ENCODE peak calls at places on chromosomes 5 and 9, in ten cellular contexts. One of them, this sample, is unnamed.

GRCh38 chr9:131530546-131530929 is 525 bp downstream of the UCK1 start:
- DNase-seq in astrocyte: no peak
- DNase-seq in astrocyte of the spinal cord: no peak
- DNase-seq in AG09319: no peak
- DNase-seq in GM12865: peak
- DNase-seq in mucosa of descending colon: no peak
- DNase-seq in GM13977: peak
- DNase-seq in upper lobe of right lung: peak
- DNase-seq in transverse colon: peak
- DNase-seq in IMR-90: peak
- DNase-seq in this sample: no peak

GRCh38 chr5:52748590-52748989 is 39.1 kb upstream of the ITGA1 start:
- DNase-seq in astrocyte: no peak
- DNase-seq in astrocyte of the spinal cord: no peak
- DNase-seq in AG09319: no peak
- DNase-seq in GM12865: no peak
- DNase-seq in mucosa of descending colon: no peak
- DNase-seq in GM13977: no peak
- DNase-seq in upper lobe of right lung: no peak
- DNase-seq in transverse colon: no peak
- DNase-seq in IMR-90: no peak
- DNase-seq in this sample: no peak

GRCh38 chr9:12776775-12777055 is 1.9 kb downstream of the LURAP1L start:
- DNase-seq in astrocyte: peak
- DNase-seq in astrocyte of the spinal cord: no peak
- DNase-seq in AG09319: no peak
- DNase-seq in GM12865: no peak
- DNase-seq in mucosa of descending colon: no peak
- DNase-seq in GM13977: no peak
- DNase-seq in upper lobe of right lung: no peak
- DNase-seq in transverse colon: no peak
- DNase-seq in IMR-90: peak
- DNase-seq in this sample: no peak

GRCh38 chr5:103037673-103038455 is 82.1 kb downstream of the GIN1 start:
- DNase-seq in astrocyte: no peak
- DNase-seq in astrocyte of the spinal cord: no peak
- DNase-seq in AG09319: no peak
- DNase-seq in GM12865: no peak
- DNase-seq in mucosa of descending colon: no peak
- DNase-seq in GM13977: no peak
- DNase-seq in upper lobe of right lung: no peak
- DNase-seq in transverse colon: no peak
- DNase-seq in IMR-90: peak
- DNase-seq in this sample: no peak

GRCh38 chr5:64653776-64654175 is 36.5 kb upstream of the SHISAL2B start:
- DNase-seq in astrocyte: no peak
- DNase-seq in astrocyte of the spinal cord: no peak
- DNase-seq in AG09319: no peak
- DNase-seq in GM12865: no peak
- DNase-seq in mucosa of descending colon: no peak
- DNase-seq in GM13977: no peak
- DNase-seq in upper lobe of right lung: no peak
- DNase-seq in transverse colon: no peak
- DNase-seq in IMR-90: peak
- DNase-seq in this sample: no peak

GRCh38 chr5:31638286-31638685 is 645 bp upstream of the PDZD2 start:
- DNase-seq in astrocyte: no peak
- DNase-seq in astrocyte of the spinal cord: no peak
- DNase-seq in AG09319: no peak
- DNase-seq in GM12865: no peak
- DNase-seq in mucosa of descending colon: no peak
- DNase-seq in GM13977: no peak
- DNase-seq in upper lobe of right lung: peak
- DNase-seq in transverse colon: no peak
- DNase-seq in IMR-90: no peak
- DNase-seq in this sample: no peak

GRCh38 chr5:120053841-120054240 is 410.3 kb upstream of the PRR16 start:
- DNase-seq in astrocyte: no peak
- DNase-seq in astrocyte of the spinal cord: no peak
- DNase-seq in AG09319: no peak
- DNase-seq in GM12865: no peak
- DNase-seq in mucosa of descending colon: no peak
- DNase-seq in GM13977: no peak
- DNase-seq in upper lobe of right lung: no peak
- DNase-seq in transverse colon: no peak
- DNase-seq in IMR-90: no peak
- DNase-seq in this sample: no peak

GRCh38 chr9:98869078-98869745 is 61.7 kb downstream of the GALNT12 start:
- DNase-seq in astrocyte: peak
- DNase-seq in astrocyte of the spinal cord: no peak
- DNase-seq in AG09319: no peak
- DNase-seq in GM12865: no peak
- DNase-seq in mucosa of descending colon: no peak
- DNase-seq in GM13977: no peak
- DNase-seq in upper lobe of right lung: no peak
- DNase-seq in transverse colon: no peak
- DNase-seq in IMR-90: no peak
- DNase-seq in this sample: no peak

GRCh38 chr9:112971415-112971814 is 40.6 kb downstream of the ZNF883 start:
- DNase-seq in astrocyte: no peak
- DNase-seq in astrocyte of the spinal cord: peak
- DNase-seq in AG09319: no peak
- DNase-seq in GM12865: peak
- DNase-seq in mucosa of descending colon: no peak
- DNase-seq in GM13977: no peak
- DNase-seq in upper lobe of right lung: no peak
- DNase-seq in transverse colon: peak
- DNase-seq in IMR-90: peak
- DNase-seq in this sample: no peak

GRCh38 chr5:104347119-104347708 is 784.6 kb upstream of the NUDT12 start:
- DNase-seq in astrocyte: peak
- DNase-seq in astrocyte of the spinal cord: peak
- DNase-seq in AG09319: no peak
- DNase-seq in GM12865: peak
- DNase-seq in mucosa of descending colon: no peak
- DNase-seq in GM13977: no peak
- DNase-seq in upper lobe of right lung: no peak
- DNase-seq in transverse colon: no peak
- DNase-seq in IMR-90: peak
- DNase-seq in this sample: no peak

GRCh38 chr9:121720992-121721350 is 69.5 kb downstream of the DAB2IP start:
- DNase-seq in astrocyte: no peak
- DNase-seq in astrocyte of the spinal cord: no peak
- DNase-seq in AG09319: no peak
- DNase-seq in GM12865: no peak
- DNase-seq in mucosa of descending colon: no peak
- DNase-seq in GM13977: no peak
- DNase-seq in upper lobe of right lung: no peak
- DNase-seq in transverse colon: no peak
- DNase-seq in IMR-90: no peak
- DNase-seq in this sample: no peak

GRCh38 chr9:23590601-23591000 is 235.4 kb downstream of the ELAVL2 start:
- DNase-seq in astrocyte: no peak
- DNase-seq in astrocyte of the spinal cord: peak
- DNase-seq in AG09319: no peak
- DNase-seq in GM12865: no peak
- DNase-seq in mucosa of descending colon: no peak
- DNase-seq in GM13977: no peak
- DNase-seq in upper lobe of right lung: no peak
- DNase-seq in transverse colon: no peak
- DNase-seq in IMR-90: no peak
- DNase-seq in this sample: no peak

GRCh38 chr5:179747815-179748214 is 15.2 kb downstream of the MAML1 start:
- DNase-seq in astrocyte: no peak
- DNase-seq in astrocyte of the spinal cord: no peak
- DNase-seq in AG09319: no peak
- DNase-seq in GM12865: no peak
- DNase-seq in mucosa of descending colon: no peak
- DNase-seq in GM13977: no peak
- DNase-seq in upper lobe of right lung: no peak
- DNase-seq in transverse colon: no peak
- DNase-seq in IMR-90: peak
- DNase-seq in this sample: no peak

GRCh38 chr9:3136999-3137675 is 293.2 kb upstream of the PUM3 start:
- DNase-seq in astrocyte: no peak
- DNase-seq in astrocyte of the spinal cord: no peak
- DNase-seq in AG09319: peak
- DNase-seq in GM12865: no peak
- DNase-seq in mucosa of descending colon: no peak
- DNase-seq in GM13977: no peak
- DNase-seq in upper lobe of right lung: no peak
- DNase-seq in transverse colon: no peak
- DNase-seq in IMR-90: no peak
- DNase-seq in this sample: no peak

GRCh38 chr9:131588396-131588795 is 43.1 kb downstream of the PRRT1B start:
- DNase-seq in astrocyte: no peak
- DNase-seq in astrocyte of the spinal cord: no peak
- DNase-seq in AG09319: no peak
- DNase-seq in GM12865: no peak
- DNase-seq in mucosa of descending colon: no peak
- DNase-seq in GM13977: no peak
- DNase-seq in upper lobe of right lung: no peak
- DNase-seq in transverse colon: no peak
- DNase-seq in IMR-90: no peak
- DNase-seq in this sample: no peak

DNA sequence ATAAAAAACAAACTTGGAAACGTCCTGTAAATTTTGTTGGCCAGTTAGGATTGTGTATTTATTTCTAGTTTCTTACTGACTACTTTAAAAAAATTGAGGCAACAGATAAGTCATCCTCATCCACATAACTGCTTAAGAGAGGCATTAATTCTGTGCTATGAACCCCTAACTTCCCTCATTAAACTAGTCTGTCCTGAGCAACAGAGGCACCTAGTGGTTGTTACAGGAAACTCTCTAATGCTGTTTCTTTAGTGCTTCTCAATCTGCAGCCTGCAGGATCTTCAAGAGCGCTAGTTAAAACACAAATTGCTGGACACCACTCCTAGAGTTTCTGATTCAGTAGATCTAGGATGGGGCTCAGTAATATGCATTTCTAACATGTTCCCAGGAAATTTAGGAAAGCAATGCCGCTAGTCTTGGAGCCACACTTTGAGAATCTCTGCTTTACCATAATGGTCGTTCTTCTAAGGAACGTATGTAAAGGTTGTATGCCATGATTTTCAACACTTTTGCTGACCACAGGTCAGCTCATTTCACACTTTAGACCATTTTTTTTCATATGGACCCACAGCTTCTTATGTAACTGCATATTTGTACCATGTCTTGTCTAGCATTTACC is 410.1 kb upstream of the SMARCA2 start:
- DNase-seq in astrocyte: no peak
- DNase-seq in astrocyte of the spinal cord: no peak
- DNase-seq in AG09319: no peak
- DNase-seq in GM12865: peak
- DNase-seq in mucosa of descending colon: no peak
- DNase-seq in GM13977: peak
- DNase-seq in upper lobe of right lung: no peak
- DNase-seq in transverse colon: no peak
- DNase-seq in IMR-90: no peak
- DNase-seq in this sample: peak
- TF ChIP-seq CTCF in astrocyte: no peak
- TF ChIP-seq CTCF in astrocyte of the spinal cord: peak
- TF ChIP-seq CTCF in AG09319: peak
- TF ChIP-seq CTCF in GM12865: peak
- TF ChIP-seq CTCF in mucosa of descending colon: no peak
- TF ChIP-seq CTCF in GM13977: peak
- TF ChIP-seq CTCF in upper lobe of right lung: peak
- TF ChIP-seq CTCF in transverse colon: peak
- TF ChIP-seq CTCF in IMR-90: peak
- TF ChIP-seq CTCF in this sample: peak

GRCh38 chr9:136119259-136120118 is 814 bp upstream of the TMEM250 start:
- DNase-seq in astrocyte: no peak
- DNase-seq in astrocyte of the spinal cord: peak
- DNase-seq in AG09319: no peak
- DNase-seq in GM12865: peak
- DNase-seq in mucosa of descending colon: peak
- DNase-seq in GM13977: no peak
- DNase-seq in upper lobe of right lung: no peak
- DNase-seq in transverse colon: peak
- DNase-seq in IMR-90: peak
- DNase-seq in this sample: no peak
- TF ChIP-seq CTCF in astrocyte: no peak
- TF ChIP-seq CTCF in astrocyte of the spinal cord: no peak
- TF ChIP-seq CTCF in AG09319: no peak
- TF ChIP-seq CTCF in GM12865: no peak
- TF ChIP-seq CTCF in mucosa of descending colon: no peak
- TF ChIP-seq CTCF in GM13977: no peak
- TF ChIP-seq CTCF in upper lobe of right lung: no peak
- TF ChIP-seq CTCF in transverse colon: no peak
- TF ChIP-seq CTCF in IMR-90: no peak
- TF ChIP-seq CTCF in this sample: no peak

DNA sequence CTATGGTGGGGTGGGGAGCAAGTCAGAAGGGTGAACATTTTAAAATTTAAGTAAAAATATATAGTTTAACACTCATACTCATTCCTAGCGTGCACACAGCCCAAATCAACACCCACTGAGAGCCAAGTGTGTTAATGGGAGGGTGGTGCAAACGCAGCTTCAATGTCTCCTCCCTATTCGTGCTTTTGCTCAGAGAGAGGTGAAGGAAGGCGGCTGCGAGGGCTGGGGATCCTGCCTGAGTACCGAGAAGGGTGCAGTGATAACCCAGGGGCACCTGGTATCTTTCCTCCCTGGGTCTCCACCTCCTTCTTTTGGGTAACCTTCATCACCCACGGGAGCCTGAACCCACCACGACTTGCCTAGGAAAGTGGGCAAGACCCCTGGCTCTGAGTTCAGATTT is 35.0 kb downstream of the FGF1 start:
- DNase-seq in astrocyte: no peak
- DNase-seq in astrocyte of the spinal cord: no peak
- DNase-seq in AG09319: no peak
- DNase-seq in GM12865: no peak
- DNase-seq in mucosa of descending colon: no peak
- DNase-seq in GM13977: no peak
- DNase-seq in upper lobe of right lung: no peak
- DNase-seq in transverse colon: no peak
- DNase-seq in IMR-90: no peak
- DNase-seq in this sample: no peak
- TF ChIP-seq CTCF in astrocyte: no peak
- TF ChIP-seq CTCF in astrocyte of the spinal cord: no peak
- TF ChIP-seq CTCF in AG09319: no peak
- TF ChIP-seq CTCF in GM12865: no peak
- TF ChIP-seq CTCF in mucosa of descending colon: no peak
- TF ChIP-seq CTCF in GM13977: no peak
- TF ChIP-seq CTCF in upper lobe of right lung: no peak
- TF ChIP-seq CTCF in transverse colon: no peak
- TF ChIP-seq CTCF in IMR-90: no peak
- TF ChIP-seq CTCF in this sample: no peak

DNA sequence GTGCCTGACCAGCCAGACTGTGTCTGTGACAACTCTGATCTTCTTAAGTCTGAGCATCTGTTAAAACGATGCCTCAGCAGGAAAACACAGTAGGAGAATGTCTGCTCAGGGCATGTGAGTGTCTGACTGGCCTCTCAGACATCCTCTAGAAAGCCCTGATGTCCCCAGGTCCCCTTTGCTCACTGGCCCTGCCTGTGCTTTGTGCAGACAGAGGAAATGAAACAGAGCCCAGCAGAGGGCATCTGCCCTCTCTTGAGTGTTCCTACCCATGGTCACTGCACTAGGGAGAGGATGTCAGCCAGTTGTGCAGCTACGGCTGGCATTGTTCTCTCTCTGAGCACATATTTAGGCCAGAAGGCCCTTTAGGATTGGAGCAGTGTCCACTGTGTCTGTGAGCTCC is 56.9 kb downstream of the TRPC7 start:
- DNase-seq in astrocyte: no peak
- DNase-seq in astrocyte of the spinal cord: no peak
- DNase-seq in AG09319: no peak
- DNase-seq in GM12865: no peak
- DNase-seq in mucosa of descending colon: no peak
- DNase-seq in GM13977: no peak
- DNase-seq in upper lobe of right lung: no peak
- DNase-seq in transverse colon: no peak
- DNase-seq in IMR-90: no peak
- DNase-seq in this sample: no peak
- TF ChIP-seq CTCF in astrocyte: no peak
- TF ChIP-seq CTCF in astrocyte of the spinal cord: no peak
- TF ChIP-seq CTCF in AG09319: no peak
- TF ChIP-seq CTCF in GM12865: no peak
- TF ChIP-seq CTCF in mucosa of descending colon: no peak
- TF ChIP-seq CTCF in GM13977: peak
- TF ChIP-seq CTCF in upper lobe of right lung: no peak
- TF ChIP-seq CTCF in transverse colon: no peak
- TF ChIP-seq CTCF in IMR-90: peak
- TF ChIP-seq CTCF in this sample: no peak

This sample was measured in GM12864.